ENCODE peak calls at places on chromosomes 3 and 15, in five cellular contexts. O is activated CD8-positive, alpha-beta memory T cell treated with anti-CD3 and anti-CD28 coated beads for 24 hours; E is MV-4-11; P is OCI-M1; M is testis. U is an unnamed sample.
A peak's percentile ranks its signal among the peaks of the same experiment; 100 is the strongest.

GRCh38 chr3:117439812-117440211 is 730.2 kb downstream of the TUSC7 start:
- DNase-seq in O (no peak), E (peak; percentile 56), P (peak; percentile 66), M (no peak), U (peak; percentile 50)

GRCh38 chr3:196127308-196128040 is 45.6 kb upstream of the TFRC start:
- DNase-seq in O (no peak), E (no peak), P (peak; percentile 68), M (no peak), U (no peak)

GRCh38 chr3:154184582-154184981 is 63.4 kb downstream of the ARHGEF26 start:
- DNase-seq in O (no peak), E (no peak), P (no peak), M (no peak), U (no peak)

GRCh38 chr3:64954995-64955636 is 267.3 kb upstream of the ADAMTS9 start:
- DNase-seq in O (no peak), E (no peak), P (no peak), M (no peak), U (no peak)

GRCh38 chr15:64163662-64164362 is 990 bp upstream of the PPIB start:
- DNase-seq in O (no peak), E (peak; percentile 70), P (peak; percentile 63), M (peak; percentile 51), U (peak; percentile 58)

GRCh38 chr3:190807719-190808375 is 54.6 kb downstream of the GMNC start:
- DNase-seq in O (no peak), E (no peak), P (no peak), M (peak; percentile 91), U (no peak)

GRCh38 chr3:153160451-153161137 is 1.4 kb upstream of the RAP2B start:
- DNase-seq in O (peak; percentile 86), E (peak; percentile 93), P (peak; percentile 84), M (peak; percentile 71), U (peak; percentile 92)

GRCh38 chr15:92682772-92683510 is 27.4 kb upstream of the FAM174B start:
- DNase-seq in O (no peak), E (no peak), P (no peak), M (no peak), U (no peak)

GRCh38 chr3:52245322-52246263 is at the start of gene PPM1M:
- DNase-seq in O (peak; percentile 85), E (no peak), P (peak; percentile 28), M (no peak), U (peak; percentile 60)

GRCh38 chr15:70044168-70044567 is 53.5 kb downstream of the TLE3 start:
- DNase-seq in O (no peak), E (no peak), P (no peak), M (no peak), U (no peak)

GRCh38 chr15:86644319-86644718 is 564.6 kb downstream of the AGBL1 start:
- DNase-seq in O (no peak), E (no peak), P (no peak), M (no peak), U (no peak)

GRCh38 chr15:38374024-38374423 is 79.9 kb upstream of the FAM98B start:
- DNase-seq in O (no peak), E (no peak), P (no peak), M (no peak), U (no peak)

GRCh38 chr15:71294636-71295241 is 179.5 kb downstream of the THSD4 start:
- DNase-seq in O (no peak), E (no peak), P (no peak), M (no peak), U (no peak)

GRCh38 chr3:174270841-174271240 is 588.3 kb upstream of the NAALADL2 start:
- DNase-seq in O (no peak), E (no peak), P (peak; percentile 1), M (no peak), U (no peak)

GRCh38 chr15:63623231-63623969 is 26.2 kb downstream of the FBXL22 start:
- DNase-seq in O (no peak), E (no peak), P (no peak), M (no peak), U (no peak)

GRCh38 chr3:84965141-84965540 is 6.4 kb downstream of the CADM2 start:
- DNase-seq in O (no peak), E (no peak), P (peak; percentile 63), M (no peak), U (no peak)

GRCh38 chr3:78268716-78269668 is 1229.1 kb downstream of the ROBO2 start:
- DNase-seq in O (no peak), E (no peak), P (no peak), M (no peak), U (no peak)

GRCh38 chr3:4421121-4421520 is 45.9 kb downstream of the SUMF1 start:
- DNase-seq in O (no peak), E (peak; percentile 83), P (peak; percentile 94), M (no peak), U (peak; percentile 83)

GRCh38 chr3:193391902-193392301 is 13.3 kb upstream of the ATP13A5 start:
- DNase-seq in O (no peak), E (no peak), P (no peak), M (no peak), U (no peak)

U was measured in AML-193.